ENCODE peak calls at places on chromosomes 7 and 10, in six cellular contexts. G, R, E, K, T and Y are unnamed samples.

GRCh38 chr10:62681211-62681940 is 123.1 kb upstream of the ADO start:
- DNase-seq in G (peak; percentile 64), R (peak; percentile 71), E (peak; percentile 42), K (no peak), T (no peak), Y (no peak)

GRCh38 chr7:55794527-55794926 is 68.0 kb downstream of the SEPTIN14 start:
- DNase-seq in G (no peak), R (no peak), E (no peak), K (no peak), T (no peak), Y (no peak)

GRCh38 chr10:1344408-1344807 is 288.2 kb downstream of the WDR37 start:
- DNase-seq in G (no peak), R (no peak), E (no peak), K (no peak), T (no peak), Y (no peak)

GRCh38 chr10:5890519-5890878 is 456 bp downstream of the FBH1 start:
- DNase-seq in G (no peak), R (no peak), E (peak; percentile 45), K (no peak), T (peak; percentile 75), Y (no peak)

GRCh38 chr10:96370575-96371157 is 11.9 kb upstream of the OPALIN start:
- DNase-seq in G (peak; percentile 12), R (no peak), E (peak; percentile 69), K (peak; percentile 25), T (peak; percentile 62), Y (no peak)

GRCh38 chr10:95454940-95455339 is 106.2 kb downstream of the SORBS1 start:
- DNase-seq in G (no peak), R (no peak), E (no peak), K (no peak), T (no peak), Y (no peak)

GRCh38 chr7:106464651-106465050 is 179.9 kb upstream of the NAMPT start:
- DNase-seq in G (no peak), R (no peak), E (no peak), K (no peak), T (no peak), Y (no peak)

GRCh38 chr10:68562666-68563522 is 2.8 kb downstream of the TET1 start:
- DNase-seq in G (no peak), R (no peak), E (peak; percentile 67), K (no peak), T (no peak), Y (no peak)

GRCh38 chr7:46282155-46282554 is 361.1 kb upstream of the IGFBP3 start:
- DNase-seq in G (no peak), R (no peak), E (peak; percentile 85), K (no peak), T (no peak), Y (no peak)

GRCh38 chr7:45082031-45082830 is 6.5 kb downstream of the NACAD start:
- DNase-seq in G (no peak), R (no peak), E (no peak), K (no peak), T (peak; percentile 53), Y (peak; percentile 49)

GRCh38 chr10:125064681-125065492 is 95.5 kb downstream of the CTBP2 start:
- DNase-seq in G (no peak), R (peak; percentile 43), E (no peak), K (no peak), T (no peak), Y (no peak)

GRCh38 chr10:113252650-113253560 is 299.9 kb upstream of the HABP2 start:
- DNase-seq in G (no peak), R (no peak), E (peak; percentile 57), K (no peak), T (no peak), Y (no peak)

GRCh38 chr10:97849491-97850402 is at the start of gene GOLGA7B:
- DNase-seq in G (peak; percentile 60), R (peak; percentile 84), E (peak; percentile 97), K (peak; percentile 18), T (peak; percentile 36), Y (no peak)

GRCh38 chr7:77528368-77528767 is 8.7 kb upstream of the PTPN12 start:
- DNase-seq in G (no peak), R (no peak), E (no peak), K (no peak), T (no peak), Y (no peak)

GRCh38 chr7:103987455-103987854 is 2.0 kb downstream of the RELN start:
- DNase-seq in G (no peak), R (no peak), E (peak; percentile 45), K (no peak), T (no peak), Y (no peak)

GRCh38 chr7:131431289-131431688 is 103.6 kb downstream of the MKLN1 start:
- DNase-seq in G (no peak), R (no peak), E (no peak), K (peak; percentile 38), T (no peak), Y (no peak)

DNA sequence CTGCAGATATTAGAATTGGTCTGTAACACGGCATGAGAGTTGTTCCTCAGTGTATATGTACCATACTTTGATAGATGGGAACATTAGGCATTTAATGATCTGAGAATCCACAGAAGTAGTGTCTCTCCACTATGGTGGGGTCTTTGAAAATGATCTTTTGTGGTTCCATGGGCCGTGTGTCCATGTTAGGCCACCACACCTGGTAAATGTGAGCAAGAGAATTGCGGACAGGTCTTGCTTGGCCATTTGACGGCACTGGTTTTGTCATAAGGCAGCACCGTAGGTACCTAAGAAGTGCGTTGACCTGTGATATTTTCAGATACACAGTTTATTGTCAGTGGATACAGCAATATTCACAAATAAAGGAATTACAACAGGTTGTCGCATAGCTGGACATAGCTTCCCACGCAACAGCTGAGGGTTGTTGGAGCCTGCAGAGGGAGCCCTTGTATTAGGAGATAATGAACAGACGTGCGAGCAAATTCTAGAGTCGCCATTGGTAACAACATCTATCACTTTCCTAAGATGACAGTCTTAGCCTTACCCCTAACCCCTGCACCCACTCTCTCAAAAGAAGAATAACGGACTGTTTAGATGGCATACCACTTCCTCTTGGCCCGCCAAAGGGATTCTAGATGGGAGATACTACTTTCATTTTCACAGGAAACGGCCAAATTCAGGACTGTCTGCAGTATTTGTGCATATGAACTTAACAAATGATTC is 111.4 kb downstream of the COL28A1 start:
- DNase-seq in G (peak; percentile 8), R (no peak), E (peak; percentile 80), K (peak; percentile 35), T (peak; percentile 78), Y (peak; percentile 20)
- H3K27ac ChIP-seq in G (no peak overlapping the region), R (no peak overlapping the region), E (no peak overlapping the region), K (peak overlapping the region; percentile 34), T (no peak overlapping the region), Y (no peak overlapping the region)

GRCh38 chr7:73769481-73770001 is 529 bp downstream of the CLDN3 start:
- DNase-seq in G (no peak), R (peak; percentile 76), E (no peak), K (no peak), T (no peak), Y (no peak)

GRCh38 chr7:73770860-73771665 is 993 bp upstream of the CLDN3 start:
- DNase-seq in G (no peak), R (no peak), E (no peak), K (no peak), T (no peak), Y (no peak)

GRCh38 chr7:73766556-73767229 is 3.4 kb downstream of the CLDN3 start:
- DNase-seq in G (no peak), R (no peak), E (peak; percentile 6), K (no peak), T (no peak), Y (no peak)

GRCh38 chr7:73770002-73770859 is at the start of gene CLDN3:
- DNase-seq in G (no peak), R (peak; percentile 94), E (peak; percentile 88), K (no peak), T (no peak), Y (no peak)

DNA sequence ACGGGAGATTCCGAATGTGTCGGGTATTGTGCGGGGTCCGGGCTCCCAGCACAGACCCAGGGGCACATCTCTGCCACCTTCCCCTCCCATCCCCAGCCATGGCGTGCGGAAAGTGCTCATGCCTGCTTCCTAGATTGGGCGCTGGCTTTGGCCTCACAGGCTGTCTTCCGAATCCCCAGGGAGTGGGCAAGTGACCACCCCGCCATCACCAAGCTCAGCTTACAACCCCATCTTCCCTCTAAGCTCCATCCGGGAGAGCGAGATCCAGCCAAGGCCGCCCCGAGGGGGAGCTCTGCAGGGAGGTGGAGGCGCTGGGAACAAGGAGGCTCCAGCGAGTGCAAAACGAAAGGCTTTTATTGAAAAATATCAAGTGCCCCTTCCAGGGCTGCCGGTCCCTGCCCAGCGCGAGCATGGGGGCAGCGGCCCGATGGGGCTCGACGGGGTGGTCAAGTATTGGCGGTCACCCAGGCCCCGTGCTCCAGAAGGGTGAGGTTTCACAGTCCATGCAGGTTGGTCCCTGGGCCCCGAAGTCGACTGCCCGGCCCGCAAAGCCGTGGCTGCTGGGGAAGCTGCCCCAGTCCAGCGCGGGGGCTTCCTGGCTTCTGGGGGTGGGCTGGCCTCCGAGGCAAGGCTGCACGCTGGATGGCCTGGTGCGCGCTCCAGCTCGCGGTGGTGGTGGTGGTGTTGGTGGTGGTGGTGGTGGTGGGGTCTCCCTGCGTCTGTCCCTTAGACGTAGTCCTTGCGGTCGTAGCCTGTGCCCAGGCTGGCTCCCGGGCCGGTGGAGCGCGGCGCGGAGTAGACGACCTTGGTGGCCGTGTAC is 1.2 kb downstream of the CLDN3 start:
- DNase-seq in G (no peak), R (peak; percentile 74), E (no peak), K (no peak), T (no peak), Y (no peak)
- H3K27ac ChIP-seq in G (no peak overlapping the region), R (no peak overlapping the region), E (no peak overlapping the region), K (no peak overlapping the region), T (no peak overlapping the region), Y (no peak overlapping the region)

GRCh38 chr7:12409097-12409711 is 5.5 kb upstream of the VWDE start:
- DNase-seq in G (no peak), R (no peak), E (no peak), K (no peak), T (no peak), Y (no peak)
- H3K27ac ChIP-seq in G (no peak overlapping the region), R (no peak overlapping the region), E (no peak overlapping the region), K (no peak overlapping the region), T (no peak overlapping the region), Y (no peak overlapping the region)

GRCh38 chr7:70347463-70347855 is 749.2 kb downstream of the AUTS2 start:
- DNase-seq in G (no peak), R (no peak), E (no peak), K (no peak), T (no peak), Y (no peak)

GRCh38 chr7:70349031-70349430 is 750.8 kb downstream of the AUTS2 start:
- DNase-seq in G (no peak), R (no peak), E (no peak), K (no peak), T (no peak), Y (no peak)

GRCh38 chr7:70349819-70350218 is 751.5 kb downstream of the AUTS2 start:
- DNase-seq in G (no peak), R (no peak), E (no peak), K (no peak), T (no peak), Y (no peak)

GRCh38 chr7:70347880-70348279 is 749.6 kb downstream of the AUTS2 start:
- DNase-seq in G (no peak), R (no peak), E (no peak), K (no peak), T (no peak), Y (no peak)

DNA sequence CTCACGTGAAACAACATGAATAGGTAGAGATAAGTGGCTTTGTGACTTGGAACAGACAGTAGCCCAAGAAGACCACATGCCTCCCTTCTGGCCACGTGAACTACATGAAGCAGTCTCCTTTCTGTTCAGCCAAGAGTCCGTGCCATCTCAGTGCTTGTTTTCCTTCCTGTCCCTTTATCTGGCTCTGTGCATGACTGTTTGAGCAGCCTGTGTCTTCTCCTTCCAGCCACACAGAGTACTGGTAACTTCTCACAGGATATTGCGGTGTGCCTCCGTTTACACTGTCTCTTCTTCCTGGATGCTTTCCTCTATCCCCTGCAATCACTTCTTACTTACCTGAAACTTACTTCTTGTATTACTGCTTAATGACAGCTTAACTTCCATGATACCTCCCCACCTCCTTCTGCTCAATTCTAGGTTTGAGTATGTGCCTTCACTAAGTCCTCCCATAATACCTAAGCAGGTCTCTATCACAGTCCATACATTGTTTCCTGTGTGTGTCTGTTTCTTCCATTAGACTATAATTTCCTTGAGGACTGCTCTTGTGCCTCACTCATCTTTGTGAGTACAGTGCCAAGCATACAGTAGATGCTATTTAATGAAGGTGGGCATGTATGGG is 748.7 kb downstream of the AUTS2 start:
- DNase-seq in G (no peak), R (no peak), E (no peak), K (no peak), T (no peak), Y (no peak)
- H3K27ac ChIP-seq in G (no peak overlapping the region), R (no peak overlapping the region), E (no peak overlapping the region), K (no peak overlapping the region), T (no peak overlapping the region), Y (no peak overlapping the region)